ENCODE peak calls at places on chromosome 12, in seven cellular contexts. S is heart left ventricle, W is NCI-H1105 treated with DMSO at 0.1 percent for 48 hours, R is Calu3, C is Karpas-422, K is uterus, E is GM23338. Y is an unnamed sample.

GRCh38 chr12:58575281-58575680 is 345.0 kb downstream of the LRIG3 start:
- DNase-seq in S (no peak), W (no peak), R (no peak), C (no peak), K (peak; percentile 28), E (no peak), Y (no peak)

GRCh38 chr12:15982921-15983320 is 71.8 kb downstream of the DERA start:
- DNase-seq in S (no peak), W (no peak), R (no peak), C (no peak), K (no peak), E (no peak), Y (no peak)

GRCh38 chr12:54431911-54432814 is 13.1 kb upstream of the ITGA5 start:
- DNase-seq in S (peak; percentile 78), W (no peak), R (peak; percentile 23), C (no peak), K (peak; percentile 88), E (peak; percentile 83), Y (no peak)

GRCh38 chr12:57027011-57027804 is 10.9 kb upstream of the TAC3 start:
- DNase-seq in S (no peak), W (no peak), R (no peak), C (no peak), K (no peak), E (no peak), Y (no peak)

GRCh38 chr12:107319536-107320030 is 226.2 kb upstream of the CRY1 start:
- DNase-seq in S (peak; percentile 61), W (no peak), R (no peak), C (no peak), K (no peak), E (no peak), Y (no peak)

GRCh38 chr12:67911293-67911637 is 78.0 kb upstream of the IFNG-AS1 start:
- DNase-seq in S (no peak), W (no peak), R (no peak), C (no peak), K (no peak), E (no peak), Y (no peak)

GRCh38 chr12:50224026-50224692 is 57.0 kb upstream of the CERS5 start:
- DNase-seq in S (no peak), W (peak; percentile 24), R (peak; percentile 62), C (peak; percentile 64), K (no peak), E (peak; percentile 26), Y (peak; percentile 10)

GRCh38 chr12:100348657-100349454 is 8.0 kb upstream of the SLC17A8 start:
- DNase-seq in S (no peak), W (peak; percentile 62), R (no peak), C (peak; percentile 67), K (no peak), E (peak; percentile 75), Y (no peak)